ENCODE peak calls at places on chromosomes 11 and 22, in seven cellular contexts. C, W, E, M, Q, U and V are unnamed samples.
A peak's percentile ranks its signal among the peaks of the same experiment; 100 is the strongest.

GRCh38 chr11:47270331-47271271 is 668 bp downstream of the MADD start:
- DNase-seq in C (peak; percentile 83), W (peak; percentile 59), E (peak; percentile 59), M (peak; percentile 24), Q (no peak), U (peak; percentile 43), V (peak; percentile 55)

GRCh38 chr11:47215366-47215925 is 672 bp downstream of the DDB2 start:
- DNase-seq in C (no peak), W (no peak), E (no peak), M (no peak), Q (no peak), U (no peak), V (no peak)

GRCh38 chr22:19811211-19811621 is 43.5 kb downstream of the GNB1L start:
- DNase-seq in C (no peak), W (no peak), E (no peak), M (no peak), Q (no peak), U (no peak), V (no peak)

GRCh38 chr11:103803062-103803461 is 233.4 kb upstream of the DDI1 start:
- DNase-seq in C (no peak), W (no peak), E (no peak), M (no peak), Q (no peak), U (peak; percentile 72), V (peak; percentile 22)

GRCh38 chr11:34050967-34051348 is 573 bp upstream of the CAPRIN1 start:
- DNase-seq in C (no peak), W (no peak), E (no peak), M (no peak), Q (no peak), U (peak; percentile 62), V (peak; percentile 28)

GRCh38 chr11:37511425-37511933 is 913.4 kb upstream of the RAG2 start:
- DNase-seq in C (no peak), W (no peak), E (no peak), M (no peak), Q (no peak), U (peak; percentile 82), V (peak; percentile 83)

GRCh38 chr11:67389477-67389876 is 2.3 kb upstream of the RAD9A start:
- DNase-seq in C (no peak), W (peak; percentile 71), E (peak; percentile 80), M (no peak), Q (no peak), U (no peak), V (no peak)

GRCh38 chr22:17400305-17400704 is 31.0 kb downstream of the CECR2 start:
- DNase-seq in C (no peak), W (no peak), E (no peak), M (no peak), Q (no peak), U (peak; percentile 56), V (no peak)

GRCh38 chr11:82890941-82891340 is 9.3 kb downstream of the PRCP start:
- DNase-seq in C (no peak), W (no peak), E (no peak), M (no peak), Q (no peak), U (no peak), V (no peak)

GRCh38 chr11:121254756-121255155 is 37.8 kb upstream of the SC5D start:
- DNase-seq in C (no peak), W (no peak), E (no peak), M (no peak), Q (no peak), U (no peak), V (no peak)

GRCh38 chr11:92770981-92771380 is 198.5 kb upstream of the MTNR1B start:
- DNase-seq in C (no peak), W (no peak), E (no peak), M (no peak), Q (no peak), U (no peak), V (no peak)

GRCh38 chr22:50058338-50059184 is 463 bp upstream of the TTLL8 start:
- DNase-seq in C (no peak), W (no peak), E (no peak), M (no peak), Q (no peak), U (no peak), V (no peak)

GRCh38 chr11:123429336-123429735 is 733 bp upstream of the GRAMD1B start:
- DNase-seq in C (no peak), W (no peak), E (no peak), M (no peak), Q (no peak), U (peak; percentile 90), V (peak; percentile 94)

GRCh38 chr11:107591446-107592236 is 694 bp downstream of the ELMOD1 start:
- DNase-seq in C (no peak), W (no peak), E (peak; percentile 62), M (peak; percentile 16), Q (no peak), U (peak; percentile 13), V (no peak)

GRCh38 chr11:118232659-118233058 is 7.8 kb upstream of the JAML start:
- DNase-seq in C (no peak), W (no peak), E (no peak), M (no peak), Q (no peak), U (no peak), V (no peak)

GRCh38 chr11:126992804-126993111 is 7.8 kb downstream of the KIRREL3 start:
- DNase-seq in C (no peak), W (no peak), E (no peak), M (no peak), Q (no peak), U (peak; percentile 77), V (peak; percentile 96)

GRCh38 chr11:62591448-62592215 is at the start of gene TUT1:
- DNase-seq in C (peak; percentile 100), W (peak; percentile 94), E (peak; percentile 100), M (peak; percentile 95), Q (peak; percentile 100), U (peak; percentile 100), V (peak; percentile 99)
- TF ChIP-seq CTCF in C (peak; percentile 20), W (no peak), E (no peak), M (peak; percentile 1), Q (peak; percentile 10), U (no peak), V (peak; percentile 23)

GRCh38 chr11:15212876-15213275 is 98.2 kb downstream of the INSC start:
- DNase-seq in C (no peak), W (no peak), E (no peak), M (no peak), Q (no peak), U (peak; percentile 19), V (no peak)

GRCh38 chr11:15213471-15214231 is 98.9 kb downstream of the INSC start:
- DNase-seq in C (no peak), W (no peak), E (no peak), M (no peak), Q (no peak), U (no peak), V (no peak)

DNA sequence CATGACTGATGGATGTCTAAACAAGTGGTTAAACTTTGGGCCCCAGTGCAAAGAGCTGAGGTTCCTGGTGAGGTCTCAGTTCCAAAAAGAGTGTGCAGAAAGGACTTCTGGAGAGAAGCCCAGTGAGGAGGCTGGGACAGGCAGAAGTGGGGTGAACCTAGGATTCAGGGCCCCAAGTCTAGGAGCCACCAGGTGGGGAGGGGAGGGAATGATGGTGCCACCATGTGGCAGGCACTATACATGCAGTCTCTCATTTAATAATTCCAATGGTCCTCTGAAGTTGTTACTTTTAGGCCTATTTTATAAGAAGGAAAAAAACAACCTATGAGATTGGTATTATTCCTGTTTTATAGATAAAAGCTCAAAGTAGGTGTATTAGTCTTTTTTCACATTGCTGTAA is 102.0 kb downstream of the INSC start:
- DNase-seq in C (peak; percentile 17), W (no peak), E (peak; percentile 52), M (no peak), Q (no peak), U (peak; percentile 9), V (no peak)
- TF ChIP-seq CTCF in C (peak; percentile 63), W (peak; percentile 19), E (peak; percentile 72), M (peak; percentile 74), Q (no peak), U (peak; percentile 58), V (peak; percentile 78)

GRCh38 chr11:7999795-8000194 is 12.7 kb downstream of the EIF3F start:
- DNase-seq in C (no peak), W (no peak), E (no peak), M (no peak), Q (no peak), U (no peak), V (no peak)
- TF ChIP-seq CTCF in C (no peak), W (no peak), E (no peak), M (no peak), Q (no peak), U (no peak), V (no peak)

DNA sequence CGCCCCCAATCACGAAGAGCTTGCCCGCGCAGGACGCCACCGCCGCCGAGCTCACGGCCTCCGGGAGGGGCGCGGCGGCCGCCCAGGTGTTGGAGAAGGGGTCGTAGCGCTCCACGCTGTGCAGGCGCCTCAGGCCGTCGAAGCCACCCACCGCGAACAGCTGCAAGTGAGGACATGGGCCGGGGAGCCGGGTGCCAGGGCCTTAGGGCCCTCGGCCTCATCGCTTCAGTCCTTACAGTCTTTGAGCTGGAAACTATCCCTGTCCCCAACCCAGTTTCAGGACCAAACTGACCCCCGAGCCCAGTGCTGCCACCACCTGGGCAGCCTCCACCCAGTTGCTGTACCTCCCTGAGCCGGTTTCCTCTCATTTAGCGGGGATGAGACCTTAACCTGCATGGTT is 7.6 kb downstream of the KLHL35 start:
- DNase-seq in C (no peak), W (peak; percentile 38), E (peak; percentile 91), M (no peak), Q (no peak), U (no peak), V (no peak)
- TF ChIP-seq CTCF in C (peak; percentile 41), W (no peak), E (peak; percentile 73), M (peak; percentile 27), Q (no peak), U (peak; percentile 52), V (peak; percentile 56)